ENCODE peak calls at places on chromosomes 3 and 15, in four cellular contexts. I is naive thymus-derived CD4-positive, alpha-beta T cell; X is activated CD4-positive, alpha-beta T cell treated with anti-CD3 and anti-CD28 coated beads, Interleukin-2, amount 50 U/mL, for 24 hours; A is choroid plexus epithelial cell. G is an unnamed sample.

GRCh38 chr15:57820119-57820518 is 113.6 kb downstream of the POLR2M start:
- DNase-seq in A (no peak), X (no peak), I (no peak), G (no peak)

GRCh38 chr3:99686955-99687612 is 48.7 kb downstream of the COL8A1 start:
- DNase-seq in X (no peak), I (no peak), A (peak), G (no peak)

GRCh38 chr15:39312984-39313383 is 267.9 kb upstream of the THBS1 start:
- DNase-seq in A (no peak), I (no peak), X (no peak), G (no peak)

GRCh38 chr3:99929409-99930139 is 111.9 kb downstream of the CMSS1 start:
- DNase-seq in I (no peak), A (peak), X (no peak), G (no peak)

GRCh38 chr15:59138243-59138642 is 33.3 kb downstream of the CCNB2 start:
- DNase-seq in X (peak), I (peak), A (peak), G (peak)

GRCh38 chr15:34292591-34292990 is 45.0 kb downstream of the SLC12A6 start:
- DNase-seq in I (no peak), X (no peak), A (no peak), G (no peak)

GRCh38 chr15:38103564-38103963 is 149.1 kb upstream of the SPRED1 start:
- DNase-seq in I (no peak), A (no peak), X (no peak), G (no peak)

GRCh38 chr3:10456981-10457380 is 48.4 kb downstream of the ATP2B2 start:
- DNase-seq in A (no peak), X (no peak), I (no peak), G (no peak)

GRCh38 chr3:139016430-139017048 is 4.2 kb downstream of the PRR23B start:
- DNase-seq in A (no peak), X (no peak), I (no peak), G (no peak)

GRCh38 chr3:114408763-114409162 is 114.9 kb downstream of the TIGIT start:
- DNase-seq in X (no peak), I (no peak), A (no peak), G (no peak)

GRCh38 chr3:37223084-37223975 is 48.9 kb upstream of the LRRFIP2 start:
- DNase-seq in X (no peak), I (no peak), A (peak), G (no peak)

GRCh38 chr15:63380828-63381282 is 791 bp downstream of the CA12 start:
- DNase-seq in I (no peak), X (no peak), A (no peak), G (no peak)

GRCh38 chr15:63277044-63277892 is at the start of gene APH1B:
- DNase-seq in A (peak), I (peak), X (peak), G (peak)

GRCh38 chr3:168249539-168250414 is 154.1 kb upstream of the GOLIM4 start:
- DNase-seq in A (peak), I (no peak), X (no peak), G (no peak)

GRCh38 chr3:124800511-124801374 is 70.5 kb downstream of the UMPS start:
- DNase-seq in I (no peak), X (no peak), A (peak), G (no peak)

GRCh38 chr3:49636883-49637609 is 37.1 kb upstream of the APEH start:
- DNase-seq in I (no peak), X (no peak), A (no peak), G (no peak)

GRCh38 chr3:18717588-18717987 is 292.4 kb upstream of the SATB1 start:
- DNase-seq in A (no peak), X (no peak), I (no peak), G (no peak)

GRCh38 chr3:52350981-52351761 is 35.1 kb downstream of the DNAH1 start:
- DNase-seq in I (no peak), X (no peak), A (no peak), G (no peak)

GRCh38 chr3:38029400-38030125 is at the start of gene PLCD1:
- DNase-seq in X (no peak), A (peak), I (no peak), G (peak)

GRCh38 chr3:151393146-151393831 is 8.7 kb upstream of the P2RY12 start:
- DNase-seq in A (no peak), X (no peak), I (no peak), G (no peak)

GRCh38 chr15:100090411-100090810 is 251.4 kb downstream of the ADAMTS17 start:
- DNase-seq in I (no peak), A (no peak), X (no peak), G (no peak)

GRCh38 chr3:171225698-171226097 is 199.2 kb upstream of the SLC2A2 start:
- DNase-seq in I (no peak), X (no peak), A (no peak), G (no peak)

GRCh38 chr3:164417955-164418354 is 660.3 kb downstream of the SI start:
- DNase-seq in A (no peak), I (no peak), X (no peak), G (no peak)

GRCh38 chr3:113148307-113148703 is 63.1 kb upstream of the BOC start:
- DNase-seq in X (no peak), I (no peak), A (no peak), G (no peak)

GRCh38 chr3:22236490-22237271 is 485.7 kb upstream of the ZNF385D start:
- DNase-seq in X (no peak), I (no peak), A (peak), G (no peak)

GRCh38 chr15:65259367-65259781 is 27.3 kb downstream of the PARP16 start:
- DNase-seq in I (no peak), A (no peak), X (no peak), G (no peak)